ENCODE peak calls at places on chromosomes 12 and 14, in seven cellular contexts. D, I, F, T, O, N and C are unnamed samples. For H3K36me3, the result is how much of the 10 kb centered on the place peaks cover.

GRCh38 chr12:11970155-11970520 is 100.6 kb upstream of the BCL2L14 start:
- DNase-seq in D (no peak), O (no peak), T (no peak), N (no peak), I (no peak), F (no peak), C (no peak)

GRCh38 chr14:54547583-54547982 is 19.3 kb upstream of the SAMD4A start:
- DNase-seq in I (no peak), N (no peak), O (no peak), D (no peak), T (no peak), F (no peak), C (no peak)

GRCh38 chr12:82687020-82687951 is 580 bp downstream of the TMTC2 start:
- DNase-seq in O (peak), I (peak), F (peak), D (peak), N (peak), T (peak), C (no peak)

GRCh38 chr12:130115646-130116045 is 46.6 kb upstream of the FZD10 start:
- DNase-seq in T (no peak), N (no peak), I (no peak), D (no peak), F (no peak), O (no peak), C (no peak)

GRCh38 chr12:50581226-50582184 is 76.7 kb downstream of the DIP2B start:
- DNase-seq in N (no peak), D (no peak), I (no peak), F (peak), O (no peak), T (no peak), C (no peak)

GRCh38 chr12:29752121-29752520 is 31.6 kb downstream of the TMTC1 start:
- DNase-seq in F (no peak), T (no peak), I (no peak), O (no peak), N (no peak), D (no peak), C (no peak)

GRCh38 chr12:126982707-126983106 is 1284.3 kb upstream of the TMEM132C start:
- DNase-seq in F (no peak), D (no peak), T (no peak), O (no peak), I (no peak), N (no peak), C (no peak)

GRCh38 chr12:16950041-16950677 is 344.2 kb upstream of the LMO3 start:
- DNase-seq in D (no peak), F (no peak), T (no peak), O (no peak), N (no peak), I (no peak), C (no peak)

GRCh38 chr12:101830391-101831325 is at the start of gene GNPTAB:
- DNase-seq in F (peak), D (peak), N (peak), T (peak), O (peak), I (peak), C (peak)

GRCh38 chr12:50275545-50275944 is 7.8 kb downstream of the LIMA1 start:
- DNase-seq in I (no peak), N (no peak), T (no peak), D (no peak), F (peak), O (peak), C (no peak)

GRCh38 chr14:37591941-37592287 is 3.1 kb downstream of the FOXA1 start:
- DNase-seq in F (no peak), O (no peak), I (peak), T (no peak), D (no peak), N (no peak), C (no peak)

GRCh38 chr12:41277019-41277770 is 89.1 kb downstream of the PDZRN4 start:
- DNase-seq in D (no peak), I (no peak), O (no peak), F (peak), N (no peak), T (no peak), C (no peak)

GRCh38 chr14:103372552-103373304 is 12.5 kb upstream of the MARK3 start:
- DNase-seq in F (peak), O (no peak), N (no peak), T (no peak), I (no peak), D (no peak), C (no peak)

GRCh38 chr14:102187583-102188001 is 47.9 kb downstream of the WDR20 start:
- DNase-seq in O (no peak), N (no peak), F (peak), T (no peak), I (no peak), D (no peak), C (no peak)

GRCh38 chr12:53005215-53005985 is 856 bp upstream of the EIF4B start:
- DNase-seq in I (peak), O (peak), F (peak), T (no peak), D (no peak), N (peak), C (no peak)

GRCh38 chr14:97366400-97366799 is 569.2 kb downstream of the VRK1 start:
- DNase-seq in D (peak), N (no peak), F (no peak), O (no peak), I (no peak), T (no peak), C (no peak)

GRCh38 chr12:7933255-7933726 is 2.7 kb downstream of the SLC2A3 start:
- DNase-seq in I (no peak), O (peak), N (peak), F (peak), D (no peak), T (peak), C (no peak)

GRCh38 chr12:75208851-75209781 is 523 bp downstream of the KCNC2 start:
- DNase-seq in I (peak), N (no peak), T (no peak), D (peak), F (peak), O (no peak), C (no peak)

GRCh38 chr14:23569443-23570151 is 2.0 kb upstream of the AP1G2 start:
- DNase-seq in N (no peak), F (no peak), O (no peak), D (no peak), I (no peak), T (no peak), C (no peak)

GRCh38 chr14:75301666-75302325 is 23.2 kb downstream of the FOS start:
- DNase-seq in T (no peak), N (peak), D (no peak), O (peak), I (peak), F (no peak), C (no peak)

GRCh38 chr12:52285172-52285745 is 6.1 kb downstream of the KRT81 start:
- DNase-seq in F (no peak), O (no peak), D (no peak), N (no peak), I (no peak), T (no peak), C (no peak)

GRCh38 chr12:69473229-69473628 is 3.0 kb downstream of the FRS2 start:
- DNase-seq in T (no peak), O (no peak), F (no peak), N (no peak), I (no peak), D (no peak), C (no peak)

GRCh38 chr14:75979071-75979571 is 2.7 kb downstream of the TGFB3 start:
- DNase-seq in T (no peak), N (no peak), D (peak), I (peak), F (peak), O (no peak), C (no peak)

GRCh38 chr14:57769863-57770523 is 95.9 kb downstream of the SLC35F4 start:
- DNase-seq in O (no peak), T (no peak), F (no peak), N (no peak), I (no peak), D (no peak), C (no peak)

GRCh38 chr12:38515912-38516311 is 199.3 kb downstream of the ALG10B start:
- DNase-seq in F (no peak), T (no peak), O (no peak), D (no peak), N (no peak), I (no peak), C (no peak)

GRCh38 chr12:92411687-92412086 is 266.0 kb upstream of the BTG1 start:
- DNase-seq in F (no peak), N (no peak), D (no peak), O (no peak), T (no peak), I (no peak), C (no peak)

GRCh38 chr12:32039341-32039740 is 67.3 kb upstream of the BICD1 start:
- DNase-seq in D (no peak), F (no peak), I (no peak), O (peak), N (peak), T (no peak), C (no peak)
- H3K4me3 ChIP-seq in D (no peak), F (no peak), I (no peak), O (no peak), N (no peak), T (no peak), C (no peak)

GRCh38 chr12:108699955-108700563 is 31.3 kb downstream of the CORO1C start:
- DNase-seq in T (no peak), D (no peak), O (no peak), N (no peak), F (no peak), I (no peak), C (no peak)

GRCh38 chr12:108704527-108704926 is 26.8 kb downstream of the CORO1C start:
- DNase-seq in T (no peak), D (no peak), F (no peak), O (no peak), I (no peak), N (no peak), C (no peak)

GRCh38 chr12:108700833-108701450 is 30.4 kb downstream of the CORO1C start:
- DNase-seq in O (no peak), F (no peak), I (no peak), N (no peak), T (no peak), D (no peak), C (no peak)

GRCh38 chr12:108702534-108702933 is 28.8 kb downstream of the CORO1C start:
- DNase-seq in D (no peak), O (no peak), N (no peak), I (no peak), T (no peak), F (no peak), C (no peak)

DNA sequence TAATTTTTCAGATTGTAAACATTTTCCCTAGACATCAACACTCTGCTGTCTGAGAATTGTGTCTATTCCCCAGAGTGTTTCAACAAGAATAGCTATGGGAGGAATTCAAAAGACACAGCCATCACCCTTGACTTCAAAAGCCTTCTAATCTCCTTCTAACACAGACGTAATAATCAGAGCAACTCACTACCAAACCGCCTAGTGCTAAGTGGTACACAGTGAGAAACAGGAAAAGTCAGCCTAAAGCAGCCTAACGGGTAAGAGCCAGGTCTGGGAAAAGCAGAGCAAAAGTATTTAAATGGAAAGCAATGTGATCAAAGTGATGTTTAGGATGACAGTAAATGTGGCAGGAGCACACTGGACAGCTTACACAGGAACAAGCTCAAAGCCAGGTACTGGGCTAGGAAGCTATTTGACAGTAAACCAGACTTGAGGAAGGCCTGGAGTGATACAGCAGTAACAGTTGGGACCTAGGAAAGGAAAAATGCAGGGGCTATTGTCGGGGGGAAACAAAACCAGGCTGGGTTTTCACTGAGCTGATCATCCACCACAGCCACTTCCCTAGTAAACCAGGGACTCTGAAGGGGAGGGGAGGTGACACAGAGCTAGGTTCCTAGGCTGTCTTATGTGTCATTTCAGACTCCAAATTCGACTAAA is 29.4 kb downstream of the CORO1C start:
- DNase-seq in N (no peak), I (no peak), T (no peak), O (no peak), F (no peak), D (no peak), C (no peak)
- TF ChIP-seq POLR2A in N (no peak), I (no peak), T (no peak), O (no peak), F (no peak), D (no peak), C (no peak)

GRCh38 chr14:100890451-100890850 is 13.1 kb downstream of the RTL1 start:
- DNase-seq in D (no peak), I (peak), T (no peak), F (peak), N (no peak), O (no peak), C (no peak)
- H3K36me3 ChIP-seq in D (under half), I (under half), T (under half), F (under half), N (under half), O (under half), C (under half)

DNA sequence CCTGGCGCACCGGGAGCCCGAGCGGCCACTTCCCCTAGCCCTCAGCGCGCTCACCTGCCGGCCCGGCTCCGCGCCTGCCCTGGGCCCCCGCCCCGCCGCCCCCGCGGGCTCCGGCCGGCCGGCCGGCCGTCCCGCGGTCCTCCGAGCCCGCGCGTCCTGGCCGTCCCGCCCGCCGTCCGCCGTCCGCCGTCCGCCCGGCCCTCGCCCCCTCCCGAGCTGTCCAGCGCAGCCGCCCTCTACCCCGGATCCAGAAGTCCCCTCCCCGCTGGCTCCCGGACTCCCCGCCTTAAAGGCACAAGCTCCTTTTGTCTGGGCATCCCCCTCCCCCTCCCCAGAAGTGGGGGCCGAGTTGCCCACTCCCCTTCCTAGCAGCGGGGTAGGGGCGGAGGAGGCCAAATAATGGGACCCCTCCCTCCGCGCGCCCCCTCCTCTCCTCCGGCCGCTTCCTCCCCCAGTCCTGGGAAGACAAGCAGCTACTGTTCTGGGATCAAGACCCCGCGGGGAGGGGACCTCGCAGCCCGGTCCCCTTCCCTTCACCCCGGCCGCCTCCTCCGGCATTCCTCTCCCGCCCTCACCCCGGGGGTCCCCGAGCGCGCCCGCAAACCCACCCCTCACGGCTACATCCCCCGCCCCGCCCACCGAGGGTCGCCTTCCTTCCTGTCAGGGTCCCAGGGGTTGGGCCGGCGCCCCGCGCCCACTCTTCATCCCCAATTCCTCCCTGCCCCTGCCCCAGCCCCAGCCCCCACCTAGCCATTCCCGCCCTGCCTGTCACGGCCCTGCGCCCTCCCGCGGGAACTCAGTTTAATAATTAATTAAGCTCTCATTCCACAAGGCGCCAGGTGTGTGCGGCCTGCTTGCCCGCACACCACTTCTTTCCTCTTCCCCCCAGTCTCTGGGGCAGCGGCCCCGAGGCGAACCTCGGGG is at the start of gene ADCY6:
- DNase-seq in F (peak), I (peak), T (no peak), D (peak), O (peak), N (peak), C (no peak)
- H3K4me3 ChIP-seq in F (peak), I (peak), T (peak), D (peak), O (peak), N (peak), C (peak)

GRCh38 chr14:63852817-63853730 is at the start of gene SYNE2:
- DNase-seq in O (peak), T (peak), I (peak), F (peak), N (peak), D (peak), C (no peak)
- TF ChIP-seq POLR2A in O (no peak), T (no peak), I (peak), F (peak), N (no peak), D (no peak), C (no peak)

DNA sequence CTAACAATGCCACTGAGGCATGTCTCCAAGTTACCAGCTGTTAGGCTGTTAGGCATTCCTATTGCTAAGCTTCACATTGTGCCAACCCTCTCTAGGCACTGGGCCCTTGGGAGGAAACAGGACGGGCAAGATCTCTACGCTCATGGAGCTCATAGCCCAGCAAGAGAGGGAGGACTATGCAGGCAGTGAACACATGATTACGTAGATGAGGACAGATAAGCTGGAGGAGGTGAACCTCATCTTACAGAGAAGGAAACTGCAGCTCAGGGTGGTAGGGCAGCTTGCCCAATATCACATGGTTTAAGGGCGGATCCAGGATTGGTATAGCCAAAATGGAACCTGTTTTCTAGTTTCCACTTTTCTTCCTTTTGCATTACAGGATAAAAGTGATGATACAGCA is 7.8 kb downstream of the UBE3B start:
- DNase-seq in T (no peak), D (no peak), I (no peak), F (no peak), N (no peak), O (no peak), C (no peak)
- H3K36me3 ChIP-seq in T (under half), D (half or more), I (half or more), F (half or more), N (half or more), O (half or more), C (half or more)

DNA sequence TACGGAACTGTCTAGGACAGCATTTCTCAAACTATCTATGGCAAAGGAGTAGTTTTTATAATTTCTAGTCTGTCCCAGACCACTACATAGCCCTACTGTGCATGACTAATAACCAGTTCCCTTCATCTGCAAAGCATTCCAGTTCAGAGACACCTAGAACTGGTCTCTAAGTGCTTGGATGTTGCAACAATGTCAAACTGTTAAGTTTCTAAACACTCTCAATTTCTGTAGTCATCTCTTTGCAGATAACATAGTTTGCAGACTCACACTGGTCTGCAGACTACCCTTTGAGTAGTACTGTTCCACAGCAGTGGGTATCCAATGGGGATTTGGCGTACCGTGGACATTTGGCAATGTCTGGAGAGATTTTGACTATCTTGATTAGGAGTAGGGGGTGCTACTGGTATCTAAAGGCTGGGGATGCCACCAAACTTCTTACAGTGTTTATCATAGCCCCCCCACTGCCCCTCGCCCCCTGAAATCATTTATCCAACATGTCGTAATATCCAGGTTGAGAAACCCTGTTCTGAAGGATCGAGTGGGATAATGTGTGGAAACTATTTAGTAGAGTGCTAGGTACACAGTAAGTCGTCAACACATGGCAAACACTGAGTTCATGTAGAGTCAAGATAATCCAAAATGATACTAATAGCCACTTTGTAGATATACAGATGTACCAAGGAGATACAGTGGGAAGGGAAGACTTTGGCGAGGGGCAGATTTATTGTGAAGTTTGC is 1.7 kb downstream of the C12orf76 start:
- DNase-seq in D (no peak), I (no peak), O (no peak), T (no peak), F (no peak), N (no peak), C (no peak)
- H3K4me3 ChIP-seq in D (no peak), I (no peak), O (no peak), T (no peak), F (no peak), N (no peak), C (no peak)

GRCh38 chr12:57497223-57498142 is 9.6 kb downstream of the MARS1 start:
- DNase-seq in I (no peak), D (no peak), O (no peak), N (no peak), T (no peak), F (no peak), C (no peak)
- TF ChIP-seq POLR2A in I (no peak), D (no peak), O (no peak), N (no peak), T (no peak), F (no peak), C (no peak)

GRCh38 chr14:31167032-31167431 is 40.6 kb downstream of the HECTD1 start:
- DNase-seq in I (no peak), T (no peak), F (no peak), D (no peak), O (no peak), N (no peak), C (no peak)
- H3K36me3 ChIP-seq in I (under half), T (under half), F (half or more), D (under half), O (under half), N (half or more), C (half or more)